ENCODE peak calls at places on chromosomes 12 and 14, in eight cellular contexts. P, M, J, K, A, L, N and G are unnamed samples.

GRCh38 chr12:89988156-89988555 is 279.5 kb upstream of the ATP2B1 start:
- DNase-seq in P (no peak), K (no peak), N (no peak), J (no peak), M (no peak), A (no peak), L (no peak), G (no peak)

GRCh38 chr14:104564744-104565679 is 14.6 kb upstream of the C14orf180 start:
- DNase-seq in A (no peak), P (no peak), M (no peak), L (no peak), N (no peak), K (no peak), J (no peak), G (no peak)

GRCh38 chr14:51575225-51576111 is 76.2 kb upstream of the FRMD6 start:
- DNase-seq in A (no peak), M (no peak), K (no peak), L (no peak), P (no peak), N (no peak), J (no peak), G (no peak)

GRCh38 chr12:52082026-52082667 is 2.6 kb downstream of the SMIM41 start:
- DNase-seq in N (no peak), P (peak; percentile 70), K (no peak), M (no peak), A (no peak), L (no peak), J (peak; percentile 77), G (no peak)

GRCh38 chr12:106429043-106429552 is 71.5 kb downstream of the POLR3B start:
- DNase-seq in N (no peak), P (no peak), L (no peak), J (no peak), A (no peak), K (no peak), M (no peak), G (no peak)

GRCh38 chr14:21894003-21894897 is 220.6 kb upstream of the OR4E1 start:
- DNase-seq in J (no peak), L (peak; percentile 25), K (peak; percentile 17), P (no peak), M (no peak), N (no peak), A (no peak), G (peak; percentile 51)

GRCh38 chr12:131643581-131644452 is 67.1 kb upstream of the SFSWAP start:
- DNase-seq in N (no peak), A (no peak), P (no peak), K (no peak), M (no peak), L (no peak), J (no peak), G (no peak)

GRCh38 chr14:104657563-104658324 is 31.7 kb upstream of the INF2 start:
- DNase-seq in J (peak; percentile 55), N (no peak), K (no peak), M (no peak), P (no peak), A (no peak), L (no peak), G (no peak)

GRCh38 chr14:54772451-54772881 is 130.2 kb downstream of the GCH1 start:
- DNase-seq in L (no peak), N (no peak), J (no peak), M (no peak), A (no peak), P (no peak), K (no peak), G (no peak)

GRCh38 chr14:75725481-75725880 is 64.4 kb downstream of the TTLL5 start:
- DNase-seq in K (no peak), M (no peak), P (peak; percentile 58), J (no peak), N (no peak), L (no peak), A (no peak), G (no peak)

GRCh38 chr12:26751179-26751578 is 81.8 kb downstream of the ITPR2 start:
- DNase-seq in A (no peak), K (no peak), L (no peak), P (no peak), N (no peak), J (no peak), M (no peak), G (no peak)
- H3K4me1 ChIP-seq in A (no peaks in the 10 kb centered on the region), K (peaks cover 3% of the 10 kb centered on the region), L (no peaks in the 10 kb centered on the region), P (peaks cover 12% of the 10 kb centered on the region), N (peaks cover 56% of the 10 kb centered on the region), J (no peaks in the 10 kb centered on the region), M (peaks cover 16% of the 10 kb centered on the region), G (peaks cover 11% of the 10 kb centered on the region)

GRCh38 chr12:54055522-54055921 is 1.9 kb downstream of the HOXC4 start:
- DNase-seq in P (no peak), J (no peak), K (no peak), N (no peak), M (no peak), A (no peak), L (no peak), G (no peak)

GRCh38 chr12:54054442-54055332 is 1.1 kb downstream of the HOXC4 start:
- DNase-seq in P (no peak), M (no peak), L (no peak), A (no peak), K (no peak), J (no peak), N (no peak), G (no peak)

GRCh38 chr12:54051916-54052744 is 1.5 kb upstream of the HOXC4 start:
- DNase-seq in M (no peak), A (no peak), J (no peak), L (no peak), P (no peak), N (no peak), K (no peak), G (no peak)

GRCh38 chr12:54052745-54053624 is 650 bp upstream of the HOXC4 start:
- DNase-seq in M (no peak), A (no peak), K (no peak), N (peak; percentile 68), J (no peak), P (no peak), L (no peak), G (no peak)

GRCh38 chr12:54053625-54054441 is at the start of gene HOXC4:
- DNase-seq in N (no peak), P (no peak), L (no peak), J (no peak), A (no peak), M (no peak), K (no peak), G (no peak)
- H3K27ac ChIP-seq in N (peak within 1 kb of the TSS; percentile 89), P (no peak within 1 kb of the TSS), L (no peak within 1 kb of the TSS), J (peak within 1 kb of the TSS; percentile 20), A (peak within 1 kb of the TSS; percentile 89), M (peak within 1 kb of the TSS; percentile 60), K (no peak within 1 kb of the TSS), G (no peak within 1 kb of the TSS)

GRCh38 chr12:50025187-50026059 is at the start of gene RACGAP1:
- DNase-seq in N (peak; percentile 98), K (peak; percentile 95), M (peak; percentile 95), L (peak; percentile 95), A (peak; percentile 91), P (peak; percentile 97), J (peak; percentile 96), G (peak; percentile 77)
- H3K36me3 ChIP-seq in N (no peaks in the 10 kb centered on the region), K (no peaks in the 10 kb centered on the region), M (no peaks in the 10 kb centered on the region), L (no peaks in the 10 kb centered on the region), A (no peaks in the 10 kb centered on the region), P (no peaks in the 10 kb centered on the region), J (no peaks in the 10 kb centered on the region), G (no peaks in the 10 kb centered on the region)

GRCh38 chr14:93961610-93962009 is 14.8 kb downstream of the ASB2 start:
- DNase-seq in J (no peak), A (no peak), L (no peak), M (no peak), P (no peak), K (no peak), N (no peak), G (no peak)

GRCh38 chr14:93959239-93960107 is 16.9 kb downstream of the ASB2 start:
- DNase-seq in A (no peak), P (peak; percentile 93), M (peak; percentile 67), N (peak; percentile 90), K (peak; percentile 95), L (peak; percentile 89), J (peak; percentile 84), G (peak; percentile 79)

GRCh38 chr14:93958567-93959238 is 17.7 kb downstream of the ASB2 start:
- DNase-seq in N (no peak), J (no peak), P (peak; percentile 50), L (no peak), K (no peak), A (no peak), M (no peak), G (no peak)

GRCh38 chr14:93960774-93961438 is 15.5 kb downstream of the ASB2 start:
- DNase-seq in K (no peak), M (no peak), A (no peak), L (no peak), J (no peak), P (no peak), N (no peak), G (no peak)

DNA sequence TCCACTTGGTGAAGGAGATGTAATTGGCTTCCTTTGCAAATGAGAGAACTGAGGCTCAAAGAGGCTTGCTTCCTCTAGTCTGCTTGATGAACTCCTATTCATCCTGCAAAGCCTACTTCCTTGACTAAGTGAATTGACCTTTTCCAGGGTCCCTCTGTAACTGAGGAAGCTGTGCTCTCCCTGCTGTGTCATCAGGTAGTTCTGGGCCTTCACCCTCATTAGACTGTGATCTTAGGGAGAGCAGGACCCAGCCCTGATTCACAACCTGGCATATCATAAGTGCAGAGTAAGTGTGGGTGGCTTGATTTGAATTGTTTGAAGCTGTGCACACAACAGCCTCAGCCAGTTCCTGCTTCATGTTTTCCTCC is 16.3 kb downstream of the ASB2 start:
- DNase-seq in L (no peak), M (no peak), K (no peak), J (no peak), A (no peak), N (no peak), P (no peak), G (no peak)
- H3K4me1 ChIP-seq in L (peaks cover 94% of the 10 kb centered on the region), M (peaks cover 72% of the 10 kb centered on the region), K (peaks cover 88% of the 10 kb centered on the region), J (no peaks in the 10 kb centered on the region), A (no peaks in the 10 kb centered on the region), N (peaks cover 95% of the 10 kb centered on the region), P (peaks cover 89% of the 10 kb centered on the region), G (peaks cover 98% of the 10 kb centered on the region)

GRCh38 chr14:98928418-98928817 is 343.6 kb downstream of the BCL11B start:
- DNase-seq in K (no peak), A (no peak), P (no peak), L (no peak), M (no peak), N (no peak), J (peak; percentile 13), G (no peak)
- H3K27ac ChIP-seq in K (no peak overlapping the region), A (no peak overlapping the region), P (no peak overlapping the region), L (no peak overlapping the region), M (no peak overlapping the region), N (no peak overlapping the region), J (no peak overlapping the region), G (no peak overlapping the region)